ENCODE peak calls at places on chromosome X, in seven cellular contexts. Z is aorta; W is NCI-H2081; B is esophagus muscularis mucosa; E is stimulated activated CD4-positive, alpha-beta T cell treated with anti-CD3 and anti-CD28 coated beads, Interleukin-4, amount 100 ng/mL, for 4 hours; V is HEK293T; M is NCI-H460. N is an unnamed sample.

GRCh38 chrX:119826399-119826959 is 26.3 kb downstream of the UPF3B start:
- DNase-seq in E (no peak), B (no peak), Z (no peak), M (no peak), W (no peak), V (no peak), N (no peak)

GRCh38 chrX:107603433-107604159 is 24.7 kb upstream of the PRPS1 start:
- DNase-seq in B (no peak), E (no peak), M (no peak), W (no peak), V (no peak), Z (no peak), N (no peak)

GRCh38 chrX:43949669-43950068 is 23.5 kb downstream of the NDP start:
- DNase-seq in E (peak), Z (no peak), B (no peak), W (peak), M (peak), V (peak), N (peak)

GRCh38 chrX:46759645-46759974 is 692 bp upstream of the SLC9A7 start:
- DNase-seq in Z (no peak), V (no peak), M (no peak), B (no peak), E (no peak), W (no peak), N (no peak)

GRCh38 chrX:44570524-44570923 is 27.9 kb upstream of the FUNDC1 start:
- DNase-seq in Z (no peak), V (no peak), W (no peak), M (peak), E (no peak), B (no peak), N (no peak)

GRCh38 chrX:48909703-48910102 is 1.7 kb downstream of the SLC35A2 start:
- DNase-seq in W (no peak), E (no peak), V (no peak), Z (peak), M (no peak), B (no peak), N (no peak)

GRCh38 chrX:10526442-10526841 is 93.9 kb downstream of the MID1 start:
- DNase-seq in V (no peak), B (no peak), Z (no peak), W (no peak), E (no peak), M (no peak), N (no peak)

GRCh38 chrX:100643212-100643611 is 787 bp upstream of the SRPX2 start:
- DNase-seq in E (no peak), W (no peak), B (no peak), Z (no peak), V (no peak), M (no peak), N (no peak)